ENCODE peak calls at places on chromosomes 6 and 20, in four cellular contexts. N is lower leg skin; R is CD4-positive, CD25-positive, alpha-beta regulatory T cell; Q is HCT116. I is an unnamed sample.
A peak's percentile ranks its signal among the peaks of the same experiment; 100 is the strongest.

GRCh38 chr6:41306187-41306854 is 19.8 kb upstream of the TREM1 start:
- DNase-seq in Q (peak; percentile 58), R (peak; percentile 67), N (peak; percentile 24), I (peak; percentile 52)

GRCh38 chr20:796916-797315 is 28.6 kb upstream of the SLC52A3 start:
- DNase-seq in Q (no peak), N (no peak), R (no peak), I (no peak)

GRCh38 chr6:128280066-128280465 is 240.3 kb downstream of the PTPRK start:
- DNase-seq in Q (no peak), R (no peak), N (no peak), I (no peak)

GRCh38 chr20:10864076-10864672 is 190.4 kb upstream of the JAG1 start:
- DNase-seq in Q (peak; percentile 16), N (peak; percentile 46), R (no peak), I (peak; percentile 72)

GRCh38 chr6:158249437-158249836 is 62.8 kb upstream of the TULP4 start:
- DNase-seq in N (no peak), R (no peak), Q (no peak), I (no peak)

GRCh38 chr20:62053465-62054196 is 12.1 kb downstream of the TAF4 start:
- DNase-seq in R (no peak), Q (no peak), N (no peak), I (no peak)

GRCh38 chr20:32879538-32879937 is 20.8 kb downstream of the EFCAB8 start:
- DNase-seq in R (no peak), Q (no peak), N (no peak), I (no peak)

GRCh38 chr6:18654821-18655220 is 267.7 kb downstream of the RNF144B start:
- DNase-seq in N (no peak), R (no peak), Q (no peak), I (no peak)

GRCh38 chr20:50378170-50379000 is 131.8 kb upstream of the PTPN1 start:
- DNase-seq in R (no peak), Q (no peak), N (no peak), I (no peak)

GRCh38 chr20:50933589-50933988 is 2.4 kb upstream of the ADNP start:
- DNase-seq in Q (no peak), R (no peak), N (no peak), I (no peak)

GRCh38 chr6:155155787-155156447 is 107.9 kb upstream of the CLDN20 start:
- DNase-seq in R (no peak), Q (no peak), N (no peak), I (no peak)

GRCh38 chr20:32488066-32488838 is 96.9 kb downstream of the NOL4L start:
- DNase-seq in Q (no peak), R (no peak), N (no peak), I (no peak)

GRCh38 chr6:53593001-53593488 is 48.1 kb upstream of the GCLC start:
- DNase-seq in Q (no peak), N (no peak), R (no peak), I (peak; percentile 54)

GRCh38 chr6:170460606-170461005 is 92.5 kb downstream of the PSMB1 start:
- DNase-seq in R (no peak), Q (no peak), N (no peak), I (no peak)

DNA sequence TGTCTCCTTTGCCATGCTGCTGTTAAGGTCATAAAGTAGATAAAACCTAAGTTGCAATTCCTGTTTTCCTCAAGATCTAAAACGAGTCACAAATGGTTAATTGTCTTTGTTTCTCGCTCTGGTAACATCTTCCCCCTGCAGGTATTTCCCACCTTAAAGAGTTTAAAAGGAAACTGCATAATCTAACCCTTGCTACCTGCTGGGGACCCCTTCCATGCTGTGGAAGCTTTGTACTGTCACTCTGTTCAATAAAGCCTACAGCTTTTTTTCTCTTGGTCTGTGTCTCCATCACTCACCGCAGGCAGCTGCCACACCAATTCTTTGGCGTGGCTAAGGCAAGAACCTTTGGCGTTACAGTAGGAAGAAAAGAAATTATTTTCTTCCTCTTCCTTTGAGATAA is 117.7 kb upstream of the GJE1 start:
- DNase-seq in R (no peak), Q (peak; percentile 19), N (no peak), I (no peak)
- H3K4me3 ChIP-seq in R (no peak overlapping the region), Q (peak overlapping the region; percentile 24), N (no peak overlapping the region), I (no peak overlapping the region)

GRCh38 chr6:167995302-167995701 is 2.2 kb upstream of the KIF25 start:
- DNase-seq in Q (no peak), N (peak; percentile 7), R (no peak), I (no peak)

GRCh38 chr6:167993831-167994230 is 3.6 kb upstream of the KIF25 start:
- DNase-seq in Q (no peak), N (peak; percentile 12), R (no peak), I (no peak)

GRCh38 chr6:167990016-167990945 is 7.2 kb upstream of the KIF25 start:
- DNase-seq in R (no peak), Q (no peak), N (peak; percentile 9), I (no peak)

GRCh38 chr6:167995731-167996151 is 1.7 kb upstream of the KIF25 start:
- DNase-seq in R (no peak), Q (no peak), N (peak; percentile 8), I (no peak)

DNA sequence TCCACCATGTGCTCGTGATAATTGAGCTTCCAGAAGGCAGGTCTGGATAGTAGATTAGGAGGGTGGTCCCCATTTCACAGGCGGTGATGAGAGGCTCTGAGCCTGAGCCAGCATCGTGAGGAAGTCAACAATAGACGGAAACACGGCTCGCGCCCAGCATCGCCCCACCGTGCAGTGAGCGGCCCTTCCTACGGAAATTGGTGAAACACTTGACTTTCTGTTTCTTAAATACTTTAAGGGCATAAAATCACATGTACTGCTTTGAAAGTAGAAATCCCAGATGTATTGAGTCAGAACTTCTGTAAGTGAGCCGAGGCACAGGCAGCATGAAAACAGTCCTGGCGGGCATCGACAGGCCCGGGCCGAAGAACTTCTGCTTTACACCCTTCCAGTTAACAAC is 4.3 kb upstream of the KIF25 start:
- DNase-seq in Q (no peak), R (no peak), N (peak; percentile 13), I (no peak)
- H3K4me3 ChIP-seq in Q (no peak overlapping the region), R (no peak overlapping the region), N (no peak overlapping the region), I (no peak overlapping the region)

GRCh38 chr6:159982726-159983506 is 14.0 kb downstream of the IGF2R start:
- DNase-seq in R (peak; percentile 55), N (no peak), Q (no peak), I (peak; percentile 85)
- H3K4me3 ChIP-seq in R (peak overlapping the region; percentile 67), N (no peak overlapping the region), Q (no peak overlapping the region), I (no peak overlapping the region)

GRCh38 chr6:139149383-139149782 is 14.5 kb downstream of the HECA start:
- DNase-seq in N (no peak), R (no peak), Q (no peak), I (no peak)

GRCh38 chr6:139147628-139148027 is 12.7 kb downstream of the HECA start:
- DNase-seq in R (no peak), Q (no peak), N (no peak), I (no peak)

GRCh38 chr6:139150915-139151314 is 16.0 kb downstream of the HECA start:
- DNase-seq in Q (no peak), R (no peak), N (no peak), I (no peak)

GRCh38 chr6:139146317-139146726 is 11.4 kb downstream of the HECA start:
- DNase-seq in N (no peak), Q (no peak), R (peak; percentile 63), I (no peak)

DNA sequence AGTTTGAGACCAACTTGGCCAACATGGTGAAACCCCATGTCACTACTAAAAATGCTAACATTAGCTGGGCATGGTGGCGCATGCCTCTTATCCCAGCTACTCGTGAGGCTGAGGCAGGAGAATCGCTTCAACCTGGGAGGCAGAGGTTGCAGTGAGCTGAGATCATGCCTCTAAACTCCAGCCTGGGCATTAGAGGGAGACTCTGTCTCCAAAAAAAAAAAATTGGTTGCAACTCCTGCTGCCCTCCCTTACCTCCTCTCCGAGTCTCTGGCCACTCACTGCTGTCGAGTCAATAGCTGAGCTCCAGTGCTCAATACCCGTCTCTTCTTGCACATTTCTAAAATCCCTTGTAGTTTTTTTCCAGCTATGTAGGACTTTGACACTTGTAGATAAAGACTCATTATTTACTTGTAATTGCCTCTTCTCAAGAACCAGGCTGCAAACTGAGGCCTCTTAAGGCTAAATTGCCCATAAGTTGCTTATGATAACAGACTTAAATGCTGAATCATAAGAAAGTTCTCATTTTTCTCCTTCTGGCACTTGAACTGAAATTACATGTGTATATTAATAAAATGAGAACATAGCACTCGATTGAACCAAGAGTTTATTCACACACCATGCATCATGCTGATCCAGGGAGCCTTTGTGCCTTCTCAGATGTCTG is 13.8 kb downstream of the HECA start:
- DNase-seq in N (no peak), Q (no peak), R (no peak), I (no peak)
- H3K4me3 ChIP-seq in N (no peak overlapping the region), Q (no peak overlapping the region), R (peak overlapping the region; percentile 87), I (no peak overlapping the region)

DNA sequence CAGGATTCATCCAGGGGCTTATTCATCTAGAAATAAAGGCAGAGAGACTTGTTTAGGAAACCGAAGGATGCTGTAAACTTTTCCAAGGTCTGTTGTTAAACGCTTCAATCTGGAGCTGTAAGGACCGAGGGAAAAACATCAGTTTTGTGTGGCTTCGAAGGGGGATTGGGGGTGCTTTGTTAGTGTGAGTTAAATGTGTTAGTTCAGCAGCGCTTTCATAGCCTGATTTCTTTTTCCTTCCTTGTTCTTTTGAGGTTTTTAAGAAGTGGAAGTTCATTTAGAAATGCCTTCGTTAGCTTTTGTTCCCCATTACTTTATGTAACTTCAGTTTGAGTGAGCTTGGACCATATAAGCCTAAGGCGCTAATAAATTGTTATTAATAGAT is 1.5 kb downstream of the ANKS1A start:
- DNase-seq in R (no peak), Q (no peak), N (no peak), I (no peak)
- H3K4me3 ChIP-seq in R (peak overlapping the region; percentile 59), Q (peak overlapping the region; percentile 81), N (no peak overlapping the region), I (peak overlapping the region; percentile 91)